ENCODE peak calls at places on chromosomes 11 and 22, in ten cellular contexts. U, X, E, Y, H, K, S, J, O and G are unnamed samples.

GRCh38 chr11:105229257-105229656 is 89.7 kb upstream of the CARD18 start:
- DNase-seq in U (no peak), X (no peak), E (no peak), Y (no peak), H (no peak), K (no peak), S (no peak), J (no peak), O (no peak), G (no peak)

GRCh38 chr11:105179542-105180278 is 40.1 kb upstream of the CARD18 start:
- DNase-seq in U (no peak), X (no peak), E (no peak), Y (no peak), H (no peak), K (no peak), S (no peak), J (no peak), O (no peak), G (no peak)

GRCh38 chr22:48478529-48479265 is 1349.0 kb downstream of the BRD1 start:
- DNase-seq in U (no peak), X (no peak), E (no peak), Y (no peak), H (no peak), K (no peak), S (no peak), J (peak), O (no peak), G (no peak)

GRCh38 chr22:45863981-45864751 is 112.8 kb downstream of the WNT7B start:
- DNase-seq in U (peak), X (peak), E (no peak), Y (peak), H (peak), K (peak), S (peak), J (peak), O (peak), G (no peak)

GRCh38 chr22:47036936-47037485 is 274.6 kb downstream of the TBC1D22A start:
- DNase-seq in U (no peak), X (no peak), E (no peak), Y (no peak), H (no peak), K (no peak), S (no peak), J (no peak), O (no peak), G (no peak)

GRCh38 chr11:126564588-126564987 is 209.1 kb downstream of the ST3GAL4 start:
- DNase-seq in U (no peak), X (no peak), E (no peak), Y (no peak), H (no peak), K (no peak), S (no peak), J (no peak), O (no peak), G (no peak)

GRCh38 chr11:2445948-2446551 is 1.2 kb downstream of the KCNQ1 start:
- DNase-seq in U (no peak), X (no peak), E (no peak), Y (no peak), H (no peak), K (peak), S (no peak), J (no peak), O (no peak), G (no peak)

GRCh38 chr22:50711446-50712340 is 26.3 kb upstream of the ACR start:
- DNase-seq in U (no peak), X (no peak), E (no peak), Y (no peak), H (no peak), K (no peak), S (no peak), J (no peak), O (no peak), G (no peak)

GRCh38 chr22:23243006-23243573 is 62.8 kb downstream of the BCR start:
- DNase-seq in U (peak), X (no peak), E (no peak), Y (peak), H (no peak), K (peak), S (no peak), J (peak), O (peak), G (no peak)

GRCh38 chr11:18314794-18315523 is 7.0 kb downstream of the HPS5 start:
- DNase-seq in U (no peak), X (no peak), E (no peak), Y (no peak), H (no peak), K (no peak), S (no peak), J (no peak), O (no peak), G (no peak)

GRCh38 chr11:44943118-44943517 is 7.6 kb downstream of the TP53I11 start:
- DNase-seq in U (no peak), X (peak), E (no peak), Y (no peak), H (no peak), K (no peak), S (no peak), J (peak), O (no peak), G (no peak)

GRCh38 chr11:32353884-32354283 is 81.5 kb downstream of the WT1 start:
- DNase-seq in U (no peak), X (no peak), E (no peak), Y (no peak), H (no peak), K (no peak), S (no peak), J (no peak), O (no peak), G (no peak)

GRCh38 chr11:130388607-130389205 is 39.7 kb downstream of the ADAMTS8 start:
- DNase-seq in U (no peak), X (no peak), E (no peak), Y (no peak), H (no peak), K (peak), S (no peak), J (no peak), O (no peak), G (no peak)

GRCh38 chr22:42920101-42920820 is 63.2 kb upstream of the ARFGAP3 start:
- DNase-seq in U (no peak), X (no peak), E (no peak), Y (no peak), H (no peak), K (no peak), S (no peak), J (no peak), O (no peak), G (no peak)

GRCh38 chr22:31022516-31022915 is 53.5 kb downstream of the TUG1 start:
- DNase-seq in U (no peak), X (no peak), E (no peak), Y (no peak), H (no peak), K (no peak), S (no peak), J (no peak), O (no peak), G (no peak)

GRCh38 chr11:83238111-83238510 is 44.6 kb downstream of the ANKRD42 start:
- DNase-seq in U (no peak), X (no peak), E (no peak), Y (no peak), H (no peak), K (no peak), S (no peak), J (no peak), O (no peak), G (no peak)

GRCh38 chr22:40635008-40635939 is 1.2 kb downstream of the MRTFA start:
- DNase-seq in U (no peak), X (no peak), E (no peak), Y (no peak), H (no peak), K (no peak), S (no peak), J (no peak), O (no peak), G (no peak)

GRCh38 chr11:33475999-33476398 is 218.8 kb downstream of the HIPK3 start:
- DNase-seq in U (no peak), X (peak), E (no peak), Y (no peak), H (no peak), K (no peak), S (no peak), J (no peak), O (no peak), G (no peak)

GRCh38 chr11:76955459-76956114 is 78.6 kb upstream of the B3GNT6 start:
- DNase-seq in U (no peak), X (no peak), E (no peak), Y (no peak), H (no peak), K (no peak), S (no peak), J (no peak), O (no peak), G (no peak)

GRCh38 chr11:126076641-126077040 is 14.0 kb upstream of the CDON start:
- DNase-seq in U (no peak), X (no peak), E (no peak), Y (no peak), H (no peak), K (no peak), S (no peak), J (no peak), O (no peak), G (no peak)

GRCh38 chr11:1482581-1483444 is 3.8 kb downstream of the MOB2 start:
- DNase-seq in U (no peak), X (no peak), E (no peak), Y (no peak), H (no peak), K (no peak), S (no peak), J (no peak), O (no peak), G (no peak)

GRCh38 chr11:27357250-27357649 is 5.8 kb downstream of the CCDC34 start:
- DNase-seq in U (no peak), X (no peak), E (no peak), Y (no peak), H (no peak), K (no peak), S (no peak), J (no peak), O (no peak), G (no peak)

GRCh38 chr11:95585071-95585751 is 204.4 kb downstream of the FAM76B start:
- DNase-seq in U (no peak), X (no peak), E (no peak), Y (no peak), H (no peak), K (no peak), S (no peak), J (no peak), O (no peak), G (no peak)

GRCh38 chr22:22834204-22834603 is 53.4 kb upstream of the IGLL5 start:
- DNase-seq in U (no peak), X (no peak), E (no peak), Y (no peak), H (no peak), K (no peak), S (no peak), J (no peak), O (no peak), G (no peak)

GRCh38 chr11:4049006-4049405 is 45.6 kb upstream of the RRM1 start:
- DNase-seq in U (no peak), X (no peak), E (no peak), Y (no peak), H (no peak), K (no peak), S (no peak), J (no peak), O (no peak), G (no peak)

GRCh38 chr22:17250380-17251129 is 31.3 kb upstream of the ADA2 start:
- DNase-seq in U (no peak), X (no peak), E (no peak), Y (no peak), H (no peak), K (no peak), S (no peak), J (no peak), O (no peak), G (no peak)

GRCh38 chr11:113006916-113007445 is 45.8 kb downstream of the NCAM1 start:
- DNase-seq in U (no peak), X (no peak), E (no peak), Y (no peak), H (no peak), K (no peak), S (no peak), J (no peak), O (no peak), G (no peak)